ENCODE peak calls at places on chromosomes 4 and X, in four cellular contexts. One of them, this sample, is unnamed.

GRCh38 chr4:137531121-137531520 is 1.2 kb downstream of the PCDH18 start:
- DNase-seq in activated naive CD8-positive, alpha-beta T cell treated with anti-CD3 and anti-CD28 coated beads, Interleukin-2, amount 10 ng/mL, durations not matched to agents 7 days and 5 days: no peak
- DNase-seq in activated naive CD4-positive, alpha-beta T cell treated with Interleukin-2 at 50 U/mL for 16 hours: no peak
- DNase-seq in AG10803: peak; percentile 68
- DNase-seq in this sample: peak; percentile 50

GRCh38 chr4:81472249-81473085 is 760 bp upstream of the RASGEF1B start:
- DNase-seq in activated naive CD8-positive, alpha-beta T cell treated with anti-CD3 and anti-CD28 coated beads, Interleukin-2, amount 10 ng/mL, durations not matched to agents 7 days and 5 days: no peak
- DNase-seq in activated naive CD4-positive, alpha-beta T cell treated with Interleukin-2 at 50 U/mL for 16 hours: no peak
- DNase-seq in AG10803: peak; percentile 12
- DNase-seq in this sample: no peak

GRCh38 chr4:68490826-68491457 is 43.7 kb downstream of the TMPRSS11E start:
- DNase-seq in AG10803: no peak
- DNase-seq in activated naive CD8-positive, alpha-beta T cell treated with anti-CD3 and anti-CD28 coated beads, Interleukin-2, amount 10 ng/mL, durations not matched to agents 7 days and 5 days: no peak
- DNase-seq in activated naive CD4-positive, alpha-beta T cell treated with Interleukin-2 at 50 U/mL for 16 hours: no peak
- DNase-seq in this sample: no peak

GRCh38 chr4:75037253-75037652 is 104.3 kb downstream of the PARM1 start:
- DNase-seq in activated naive CD8-positive, alpha-beta T cell treated with anti-CD3 and anti-CD28 coated beads, Interleukin-2, amount 10 ng/mL, durations not matched to agents 7 days and 5 days: no peak
- DNase-seq in activated naive CD4-positive, alpha-beta T cell treated with Interleukin-2 at 50 U/mL for 16 hours: no peak
- DNase-seq in AG10803: no peak
- DNase-seq in this sample: no peak

GRCh38 chrX:20418379-20418778 is 151.7 kb upstream of the RPS6KA3 start:
- DNase-seq in activated naive CD4-positive, alpha-beta T cell treated with Interleukin-2 at 50 U/mL for 16 hours: peak; percentile 2
- DNase-seq in AG10803: no peak
- DNase-seq in activated naive CD8-positive, alpha-beta T cell treated with anti-CD3 and anti-CD28 coated beads, Interleukin-2, amount 10 ng/mL, durations not matched to agents 7 days and 5 days: no peak
- DNase-seq in this sample: no peak

GRCh38 chrX:23515028-23515427 is 152.3 kb upstream of the PRDX4 start:
- DNase-seq in activated naive CD4-positive, alpha-beta T cell treated with Interleukin-2 at 50 U/mL for 16 hours: no peak
- DNase-seq in activated naive CD8-positive, alpha-beta T cell treated with anti-CD3 and anti-CD28 coated beads, Interleukin-2, amount 10 ng/mL, durations not matched to agents 7 days and 5 days: no peak
- DNase-seq in AG10803: no peak
- DNase-seq in this sample: no peak

GRCh38 chr4:97942137-97942536 is 201.1 kb downstream of the STPG2 start:
- DNase-seq in activated naive CD4-positive, alpha-beta T cell treated with Interleukin-2 at 50 U/mL for 16 hours: no peak
- DNase-seq in AG10803: no peak
- DNase-seq in activated naive CD8-positive, alpha-beta T cell treated with anti-CD3 and anti-CD28 coated beads, Interleukin-2, amount 10 ng/mL, durations not matched to agents 7 days and 5 days: no peak
- DNase-seq in this sample: no peak

GRCh38 chr4:158099686-158100085 is 73.1 kb downstream of the GASK1B start:
- DNase-seq in activated naive CD4-positive, alpha-beta T cell treated with Interleukin-2 at 50 U/mL for 16 hours: no peak
- DNase-seq in activated naive CD8-positive, alpha-beta T cell treated with anti-CD3 and anti-CD28 coated beads, Interleukin-2, amount 10 ng/mL, durations not matched to agents 7 days and 5 days: no peak
- DNase-seq in AG10803: no peak
- DNase-seq in this sample: no peak

GRCh38 chrX:85897376-85898110 is 149.8 kb downstream of the CHM start:
- DNase-seq in AG10803: peak; percentile 6
- DNase-seq in activated naive CD4-positive, alpha-beta T cell treated with Interleukin-2 at 50 U/mL for 16 hours: no peak
- DNase-seq in activated naive CD8-positive, alpha-beta T cell treated with anti-CD3 and anti-CD28 coated beads, Interleukin-2, amount 10 ng/mL, durations not matched to agents 7 days and 5 days: no peak
- DNase-seq in this sample: no peak

GRCh38 chr4:168164915-168165548 is 72.7 kb downstream of the ANXA10 start:
- DNase-seq in activated naive CD4-positive, alpha-beta T cell treated with Interleukin-2 at 50 U/mL for 16 hours: no peak
- DNase-seq in activated naive CD8-positive, alpha-beta T cell treated with anti-CD3 and anti-CD28 coated beads, Interleukin-2, amount 10 ng/mL, durations not matched to agents 7 days and 5 days: no peak
- DNase-seq in AG10803: no peak
- DNase-seq in this sample: no peak

GRCh38 chrX:2829469-2830246 is 928 bp downstream of the GYG2 start:
- DNase-seq in AG10803: no peak
- DNase-seq in activated naive CD8-positive, alpha-beta T cell treated with anti-CD3 and anti-CD28 coated beads, Interleukin-2, amount 10 ng/mL, durations not matched to agents 7 days and 5 days: no peak
- DNase-seq in activated naive CD4-positive, alpha-beta T cell treated with Interleukin-2 at 50 U/mL for 16 hours: no peak
- DNase-seq in this sample: no peak

GRCh38 chr4:110119880-110120279 is 78.5 kb downstream of the ELOVL6 start:
- DNase-seq in activated naive CD4-positive, alpha-beta T cell treated with Interleukin-2 at 50 U/mL for 16 hours: no peak
- DNase-seq in activated naive CD8-positive, alpha-beta T cell treated with anti-CD3 and anti-CD28 coated beads, Interleukin-2, amount 10 ng/mL, durations not matched to agents 7 days and 5 days: no peak
- DNase-seq in AG10803: peak; percentile 82
- DNase-seq in this sample: no peak

This sample was measured in retina.